ENCODE peak calls at places on chromosomes 12 and 14, in nine cellular contexts. One of them, this sample, is unnamed.

GRCh38 chr12:12191008-12191407 is 75.8 kb downstream of the LRP6 start:
- DNase-seq in GM20000: no peak
- DNase-seq in stomach: no peak
- DNase-seq in RWPE1: no peak
- DNase-seq in thoracic aorta: no peak
- DNase-seq in HFFc6: no peak
- DNase-seq in A549: no peak
- DNase-seq in neural progenitor cell: no peak
- DNase-seq in coronary artery: no peak
- DNase-seq in this sample: no peak

GRCh38 chr12:75599061-75599460 is 87.7 kb upstream of the KRR1 start:
- DNase-seq in coronary artery: no peak
- DNase-seq in GM20000: no peak
- DNase-seq in neural progenitor cell: no peak
- DNase-seq in A549: no peak
- DNase-seq in stomach: no peak
- DNase-seq in HFFc6: no peak
- DNase-seq in RWPE1: no peak
- DNase-seq in thoracic aorta: no peak
- DNase-seq in this sample: no peak

GRCh38 chr12:69936214-69936731 is 111.2 kb downstream of the MYRFL start:
- DNase-seq in thoracic aorta: no peak
- DNase-seq in stomach: no peak
- DNase-seq in coronary artery: no peak
- DNase-seq in A549: no peak
- DNase-seq in HFFc6: no peak
- DNase-seq in RWPE1: no peak
- DNase-seq in GM20000: no peak
- DNase-seq in neural progenitor cell: no peak
- DNase-seq in this sample: no peak

GRCh38 chr12:304815-305214 is 42.2 kb upstream of the SLC6A13 start:
- DNase-seq in RWPE1: peak; percentile 4
- DNase-seq in thoracic aorta: no peak
- DNase-seq in coronary artery: no peak
- DNase-seq in HFFc6: no peak
- DNase-seq in neural progenitor cell: no peak
- DNase-seq in A549: no peak
- DNase-seq in stomach: no peak
- DNase-seq in GM20000: no peak
- DNase-seq in this sample: no peak

GRCh38 chr12:60345442-60345841 is 749.6 kb downstream of the SLC16A7 start:
- DNase-seq in stomach: no peak
- DNase-seq in coronary artery: no peak
- DNase-seq in neural progenitor cell: no peak
- DNase-seq in A549: no peak
- DNase-seq in HFFc6: no peak
- DNase-seq in thoracic aorta: no peak
- DNase-seq in GM20000: no peak
- DNase-seq in RWPE1: peak; percentile 3
- DNase-seq in this sample: no peak

GRCh38 chr14:100107236-100107635 is 42.0 kb downstream of the EVL start:
- DNase-seq in GM20000: no peak
- DNase-seq in neural progenitor cell: no peak
- DNase-seq in coronary artery: no peak
- DNase-seq in thoracic aorta: no peak
- DNase-seq in RWPE1: peak; percentile 84
- DNase-seq in A549: no peak
- DNase-seq in HFFc6: no peak
- DNase-seq in stomach: no peak
- DNase-seq in this sample: peak; percentile 11

GRCh38 chr14:24171422-24172260 is at the start of gene REC8:
- DNase-seq in RWPE1: no peak
- DNase-seq in thoracic aorta: peak; percentile 38
- DNase-seq in GM20000: peak; percentile 94
- DNase-seq in stomach: peak; percentile 82
- DNase-seq in A549: no peak
- DNase-seq in coronary artery: peak; percentile 78
- DNase-seq in HFFc6: no peak
- DNase-seq in neural progenitor cell: peak; percentile 99
- DNase-seq in this sample: peak; percentile 95

GRCh38 chr14:60777856-60778578 is 43.5 kb downstream of the MNAT1 start:
- DNase-seq in stomach: no peak
- DNase-seq in A549: no peak
- DNase-seq in neural progenitor cell: no peak
- DNase-seq in HFFc6: peak; percentile 96
- DNase-seq in RWPE1: peak; percentile 32
- DNase-seq in coronary artery: no peak
- DNase-seq in thoracic aorta: no peak
- DNase-seq in GM20000: no peak
- DNase-seq in this sample: no peak

GRCh38 chr12:1821805-1822204 is 1.4 kb downstream of the LRTM2 start:
- DNase-seq in neural progenitor cell: peak; percentile 23
- DNase-seq in RWPE1: no peak
- DNase-seq in stomach: no peak
- DNase-seq in A549: no peak
- DNase-seq in HFFc6: no peak
- DNase-seq in GM20000: no peak
- DNase-seq in coronary artery: no peak
- DNase-seq in thoracic aorta: no peak
- DNase-seq in this sample: no peak

GRCh38 chr14:22419620-22420019 is 169.4 kb downstream of the DAD1 start:
- DNase-seq in coronary artery: no peak
- DNase-seq in HFFc6: no peak
- DNase-seq in GM20000: no peak
- DNase-seq in stomach: no peak
- DNase-seq in A549: no peak
- DNase-seq in thoracic aorta: no peak
- DNase-seq in RWPE1: no peak
- DNase-seq in neural progenitor cell: no peak
- DNase-seq in this sample: no peak
- TF ChIP-seq CTCF in coronary artery: no peak
- TF ChIP-seq CTCF in HFFc6: no peak
- TF ChIP-seq CTCF in GM20000: no peak
- TF ChIP-seq CTCF in stomach: no peak
- TF ChIP-seq CTCF in A549: no peak
- TF ChIP-seq CTCF in thoracic aorta: no peak
- TF ChIP-seq CTCF in RWPE1: no peak
- TF ChIP-seq CTCF in neural progenitor cell: no peak
- TF ChIP-seq CTCF in this sample: no peak

DNA sequence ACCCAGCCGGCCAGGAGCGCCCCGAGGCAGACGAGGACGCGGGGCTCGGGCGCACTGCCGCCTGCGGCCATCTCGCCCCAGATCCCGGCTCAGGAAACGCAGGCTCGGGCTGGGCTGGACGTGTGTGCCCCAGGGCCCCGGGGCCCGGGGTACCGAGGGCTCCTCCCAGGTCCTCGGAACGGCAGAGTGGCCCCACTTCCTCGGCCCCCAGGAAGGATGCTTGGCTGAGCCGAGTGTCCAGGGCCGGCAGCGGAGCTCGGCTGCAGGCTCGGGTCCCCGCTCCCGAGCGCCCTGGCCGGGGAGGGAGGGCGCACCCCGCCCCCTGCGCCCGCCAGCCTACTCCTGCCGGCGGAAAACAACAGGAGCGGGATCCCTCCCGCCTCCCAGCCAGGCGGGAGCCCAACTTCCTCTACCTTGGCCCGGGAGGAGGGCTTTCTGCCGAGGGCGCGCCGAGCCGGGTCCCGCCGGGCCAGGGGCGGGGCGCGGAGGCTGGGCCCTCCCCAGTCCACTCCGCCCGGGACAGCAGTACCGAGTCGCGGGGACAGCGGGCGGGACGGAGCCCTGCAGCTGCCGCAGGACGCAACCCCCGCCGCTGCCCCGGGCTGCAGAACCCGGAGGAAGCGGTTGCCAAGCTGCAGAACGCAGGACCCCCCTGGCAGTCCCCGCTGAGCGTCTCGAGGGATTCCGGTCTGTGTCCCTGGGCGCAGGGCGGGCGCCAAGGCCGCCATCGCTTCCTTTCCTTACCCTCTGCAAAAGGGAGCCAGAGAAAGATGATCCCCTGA is at the start of gene VSIG10:
- DNase-seq in RWPE1: peak; percentile 75
- DNase-seq in GM20000: peak; percentile 73
- DNase-seq in HFFc6: peak; percentile 50
- DNase-seq in stomach: peak; percentile 86
- DNase-seq in thoracic aorta: no peak
- DNase-seq in neural progenitor cell: peak; percentile 81
- DNase-seq in coronary artery: peak; percentile 77
- DNase-seq in A549: peak; percentile 88
- DNase-seq in this sample: peak; percentile 87
- TF ChIP-seq CTCF in RWPE1: no peak
- TF ChIP-seq CTCF in GM20000: no peak
- TF ChIP-seq CTCF in HFFc6: peak; percentile 8
- TF ChIP-seq CTCF in stomach: no peak
- TF ChIP-seq CTCF in thoracic aorta: no peak
- TF ChIP-seq CTCF in neural progenitor cell: peak; percentile 7
- TF ChIP-seq CTCF in coronary artery: no peak
- TF ChIP-seq CTCF in A549: no peak
- TF ChIP-seq CTCF in this sample: no peak

DNA sequence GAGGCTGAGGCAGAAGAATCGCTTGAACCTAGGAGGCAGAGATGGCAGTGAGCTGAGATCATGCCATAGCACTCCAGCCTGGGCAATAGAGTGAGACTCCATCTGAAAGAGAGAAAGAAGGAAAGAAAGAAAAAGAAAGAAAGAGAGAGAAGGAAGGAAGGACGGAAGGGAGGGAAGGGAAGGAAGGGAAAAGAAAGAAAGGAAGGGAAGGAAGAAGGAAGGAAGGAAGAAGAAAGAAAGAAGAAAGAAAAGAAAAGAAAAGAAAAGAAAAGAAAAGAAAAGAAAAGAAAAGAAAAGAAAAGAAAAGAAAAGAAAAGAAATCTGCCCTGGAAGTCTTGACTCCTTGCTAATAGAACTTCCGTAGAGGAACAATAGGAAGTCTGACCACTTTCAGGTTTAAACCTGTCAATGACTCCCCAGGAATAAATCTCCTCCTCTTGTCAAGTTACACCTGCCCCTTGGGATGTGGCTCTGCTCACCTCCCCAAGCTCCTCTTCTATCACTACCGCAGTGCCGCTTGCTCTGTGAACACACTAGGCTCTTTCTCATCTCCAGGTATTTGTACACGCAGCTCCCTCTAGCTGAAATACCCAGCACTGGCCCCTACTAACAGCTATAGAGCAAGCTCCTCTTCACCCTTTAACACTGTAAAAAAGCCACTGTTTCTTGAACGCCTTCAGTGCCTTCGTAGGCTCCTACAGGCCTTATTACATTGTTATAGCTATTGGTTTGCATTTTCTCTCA is 773.1 kb upstream of the TBX3 start:
- DNase-seq in RWPE1: peak; percentile 13
- DNase-seq in coronary artery: no peak
- DNase-seq in GM20000: no peak
- DNase-seq in stomach: no peak
- DNase-seq in HFFc6: no peak
- DNase-seq in neural progenitor cell: peak; percentile 67
- DNase-seq in thoracic aorta: no peak
- DNase-seq in A549: peak; percentile 28
- DNase-seq in this sample: no peak
- TF ChIP-seq CTCF in RWPE1: no peak
- TF ChIP-seq CTCF in coronary artery: no peak
- TF ChIP-seq CTCF in GM20000: no peak
- TF ChIP-seq CTCF in stomach: no peak
- TF ChIP-seq CTCF in HFFc6: no peak
- TF ChIP-seq CTCF in neural progenitor cell: peak; percentile 57
- TF ChIP-seq CTCF in thoracic aorta: no peak
- TF ChIP-seq CTCF in A549: peak; percentile 32
- TF ChIP-seq CTCF in this sample: no peak

GRCh38 chr12:22759769-22760674 is 135.1 kb downstream of the ETNK1 start:
- DNase-seq in RWPE1: no peak
- DNase-seq in A549: no peak
- DNase-seq in neural progenitor cell: no peak
- DNase-seq in coronary artery: no peak
- DNase-seq in HFFc6: no peak
- DNase-seq in stomach: no peak
- DNase-seq in thoracic aorta: no peak
- DNase-seq in GM20000: no peak
- DNase-seq in this sample: no peak

DNA sequence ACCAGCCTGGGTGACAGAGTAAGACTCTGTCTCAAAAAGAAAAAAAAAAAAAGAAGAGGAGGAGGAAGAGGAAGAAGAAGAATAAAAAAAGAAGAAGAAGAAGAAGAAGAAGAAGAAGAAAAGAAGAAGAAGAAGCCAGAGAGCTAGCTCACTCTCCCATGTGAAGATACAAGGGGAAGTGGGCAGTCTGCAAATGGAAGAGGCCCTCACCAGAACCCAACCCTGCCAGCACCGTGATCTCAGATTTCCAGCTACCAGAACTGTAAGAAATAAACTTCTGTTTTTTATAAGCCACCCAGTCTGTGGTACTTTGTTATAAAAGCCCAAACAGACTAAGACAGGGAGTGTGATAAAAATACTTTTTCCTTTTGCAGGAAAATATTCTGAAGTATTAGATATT is 130.7 kb downstream of the ETNK1 start:
- DNase-seq in HFFc6: no peak
- DNase-seq in stomach: no peak
- DNase-seq in GM20000: no peak
- DNase-seq in A549: no peak
- DNase-seq in neural progenitor cell: no peak
- DNase-seq in thoracic aorta: no peak
- DNase-seq in RWPE1: no peak
- DNase-seq in coronary artery: no peak
- DNase-seq in this sample: no peak
- TF ChIP-seq CTCF in HFFc6: no peak
- TF ChIP-seq CTCF in stomach: no peak
- TF ChIP-seq CTCF in GM20000: no peak
- TF ChIP-seq CTCF in A549: no peak
- TF ChIP-seq CTCF in neural progenitor cell: no peak
- TF ChIP-seq CTCF in thoracic aorta: no peak
- TF ChIP-seq CTCF in RWPE1: no peak
- TF ChIP-seq CTCF in coronary artery: no peak
- TF ChIP-seq CTCF in this sample: no peak

DNA sequence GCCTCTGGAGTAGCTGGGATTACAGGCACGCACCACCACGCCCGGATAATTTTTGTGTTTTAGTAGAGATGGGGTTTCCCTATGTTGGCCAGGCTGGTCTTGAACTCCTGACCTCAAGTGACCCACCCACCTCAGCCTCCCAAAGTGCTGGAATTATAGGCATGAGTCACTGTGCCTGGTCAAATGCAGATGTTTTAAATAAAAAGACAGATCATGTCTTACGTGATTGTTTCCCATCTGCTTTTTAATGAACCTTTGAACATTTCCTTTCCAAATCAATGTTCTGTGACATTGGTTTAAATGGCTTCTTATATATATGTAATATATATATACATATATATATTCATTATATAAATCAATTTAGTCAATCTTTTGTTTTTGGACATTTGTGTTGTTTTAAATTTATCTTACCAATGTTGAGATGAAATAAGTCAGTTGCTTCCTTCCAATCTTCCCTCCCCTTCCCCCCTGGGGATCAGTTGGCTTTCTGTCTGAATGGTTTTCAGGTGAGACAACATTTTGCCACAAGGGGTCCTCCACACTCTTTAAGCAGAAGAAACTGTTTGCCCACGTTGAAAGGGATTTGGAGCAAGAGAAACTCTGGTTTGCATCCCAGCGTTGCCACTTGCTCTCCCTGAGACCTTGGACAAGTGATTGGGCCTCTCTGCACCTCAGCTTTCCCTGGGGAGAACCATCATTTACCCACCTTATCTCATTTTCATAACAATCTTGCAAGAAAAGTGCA is 47.6 kb upstream of the RBM19 start:
- DNase-seq in stomach: no peak
- DNase-seq in HFFc6: peak; percentile 56
- DNase-seq in RWPE1: peak; percentile 18
- DNase-seq in thoracic aorta: no peak
- DNase-seq in coronary artery: no peak
- DNase-seq in GM20000: no peak
- DNase-seq in A549: no peak
- DNase-seq in neural progenitor cell: peak; percentile 77
- DNase-seq in this sample: no peak
- TF ChIP-seq CTCF in stomach: no peak
- TF ChIP-seq CTCF in HFFc6: peak; percentile 80
- TF ChIP-seq CTCF in RWPE1: no peak
- TF ChIP-seq CTCF in thoracic aorta: no peak
- TF ChIP-seq CTCF in coronary artery: no peak
- TF ChIP-seq CTCF in GM20000: no peak
- TF ChIP-seq CTCF in A549: peak; percentile 30
- TF ChIP-seq CTCF in neural progenitor cell: peak; percentile 67
- TF ChIP-seq CTCF in this sample: no peak